ENCODE peak calls at places on chromosome 14, in eight cellular contexts. I, S, M, B, V, O, E and T are unnamed samples.

GRCh38 chr14:105931808-105932483 is 405.6 kb downstream of the TMEM121 start:
- DNase-seq in O (no peak), I (no peak), S (peak), M (no peak), E (no peak), V (no peak), B (peak), T (no peak)

GRCh38 chr14:33676135-33676566 is 274.7 kb downstream of the EGLN3 start:
- DNase-seq in S (peak), V (no peak), B (peak), M (peak), I (no peak), E (peak), O (peak), T (peak)

GRCh38 chr14:34911209-34912150 is 36.3 kb upstream of the BAZ1A start:
- DNase-seq in S (no peak), B (no peak), I (peak), O (peak), M (peak), E (no peak), V (peak), T (peak)

GRCh38 chr14:99899578-99900178 is 106.5 kb downstream of the EML1 start:
- DNase-seq in E (no peak), B (no peak), O (peak), I (peak), V (peak), M (peak), S (no peak), T (peak)

GRCh38 chr14:56801920-56802319 is 8.4 kb downstream of the OTX2 start:
- DNase-seq in E (no peak), I (no peak), S (no peak), M (no peak), O (no peak), B (no peak), V (no peak), T (no peak)

GRCh38 chr14:70378687-70379086 is 19.2 kb upstream of the COX16 start:
- DNase-seq in I (no peak), V (no peak), E (no peak), O (no peak), B (no peak), M (no peak), S (no peak), T (no peak)

GRCh38 chr14:99270491-99271287 is 1.3 kb downstream of the BCL11B start:
- DNase-seq in V (no peak), M (no peak), I (no peak), O (no peak), E (peak), B (no peak), S (no peak), T (no peak)

GRCh38 chr14:99891900-99892299 is 98.7 kb downstream of the EML1 start:
- DNase-seq in M (no peak), I (no peak), V (no peak), B (no peak), O (no peak), E (no peak), S (no peak), T (no peak)

GRCh38 chr14:85247071-85247470 is 282.9 kb upstream of the FLRT2 start:
- DNase-seq in V (no peak), S (no peak), M (no peak), I (no peak), O (no peak), E (no peak), B (no peak), T (no peak)

GRCh38 chr14:50954811-50955372 is 10.6 kb upstream of the PYGL start:
- DNase-seq in S (peak), V (peak), E (no peak), M (peak), I (peak), O (peak), B (no peak), T (peak)

GRCh38 chr14:102500190-102500661 is 9.3 kb downstream of the ANKRD9 start:
- DNase-seq in B (peak), V (peak), O (peak), M (peak), S (no peak), I (peak), E (no peak), T (peak)

GRCh38 chr14:65356327-65356836 is 56.1 kb upstream of the FUT8 start:
- DNase-seq in M (peak), B (no peak), O (peak), I (peak), S (peak), V (peak), E (no peak), T (peak)

GRCh38 chr14:77409131-77409533 is 14.2 kb downstream of the NOXRED1 start:
- DNase-seq in S (no peak), B (no peak), M (peak), E (no peak), O (peak), I (no peak), V (no peak), T (peak)

GRCh38 chr14:64641760-64642159 is 62.5 kb upstream of the PLEKHG3 start:
- DNase-seq in V (no peak), B (no peak), I (no peak), E (no peak), S (no peak), M (no peak), O (no peak), T (no peak)

GRCh38 chr14:79280400-79280670 is 931.0 kb downstream of the DIO2 start:
- DNase-seq in V (no peak), E (no peak), O (no peak), M (no peak), S (no peak), I (no peak), B (no peak), T (no peak)

GRCh38 chr14:79279645-79280399 is 931.5 kb downstream of the DIO2 start:
- DNase-seq in B (no peak), O (no peak), S (no peak), I (no peak), M (peak), V (no peak), E (no peak), T (no peak)

GRCh38 chr14:79275367-79275655 is 936.0 kb downstream of the DIO2 start:
- DNase-seq in S (no peak), I (no peak), V (no peak), B (no peak), M (no peak), E (no peak), O (no peak), T (no peak)

GRCh38 chr14:79278798-79279644 is 932.3 kb downstream of the DIO2 start:
- DNase-seq in B (peak), O (peak), S (peak), M (peak), E (no peak), I (peak), V (peak), T (peak)

GRCh38 chr14:79278286-79278797 is 933.0 kb downstream of the DIO2 start:
- DNase-seq in B (peak), S (no peak), O (no peak), E (no peak), M (no peak), I (no peak), V (no peak), T (no peak)
- H3K4me3 ChIP-seq in B (peak), S (peak), O (peak), E (no peak), M (peak), I (peak), V (peak), T (peak)

GRCh38 chr14:60363275-60363674 is 114.3 kb downstream of the PPM1A start:
- DNase-seq in O (no peak), E (no peak), I (no peak), B (no peak), S (no peak), M (no peak), V (no peak), T (no peak)
- H3K4me3 ChIP-seq in O (no peak), E (no peak), I (no peak), B (no peak), S (no peak), M (no peak), V (no peak), T (no peak)

DNA sequence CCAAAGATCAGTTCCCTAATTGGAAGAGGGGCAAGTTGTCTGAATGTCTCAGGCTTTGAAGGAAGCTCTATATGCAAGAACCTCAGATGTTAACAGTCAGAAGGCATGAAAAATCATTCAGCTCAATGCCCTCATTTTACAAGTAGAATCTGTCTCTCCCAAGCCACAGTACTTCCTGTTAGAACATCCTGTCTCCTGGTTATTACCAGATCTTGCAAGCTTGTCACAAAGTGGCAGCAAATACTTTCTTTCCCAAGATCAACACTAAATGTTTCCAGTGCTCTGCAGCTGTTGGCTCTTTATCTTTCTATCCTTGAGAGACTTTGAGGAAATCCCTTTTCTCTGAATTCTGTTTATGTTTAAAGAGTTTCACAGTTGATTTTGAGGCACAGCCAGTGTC is 235.5 kb downstream of the AKAP6 start:
- DNase-seq in O (peak), M (peak), E (peak), V (peak), S (no peak), I (no peak), B (no peak), T (peak)
- H3K4me3 ChIP-seq in O (no peak), M (no peak), E (no peak), V (no peak), S (no peak), I (no peak), B (no peak), T (no peak)

GRCh38 chr14:52220924-52221802 is 46.3 kb upstream of the PTGDR start:
- DNase-seq in B (no peak), I (no peak), V (no peak), O (no peak), M (peak), S (no peak), E (peak), T (no peak)
- H3K4me3 ChIP-seq in B (peak), I (no peak), V (no peak), O (no peak), M (no peak), S (no peak), E (peak), T (no peak)

GRCh38 chr14:58987601-58988000 is 200.9 kb upstream of the DAAM1 start:
- DNase-seq in B (no peak), O (no peak), I (no peak), E (no peak), M (no peak), S (no peak), V (no peak), T (no peak)

GRCh38 chr14:58994130-58994529 is 194.3 kb upstream of the DAAM1 start:
- DNase-seq in E (no peak), S (no peak), O (no peak), M (no peak), I (no peak), B (no peak), V (no peak), T (no peak)

GRCh38 chr14:58992935-58993334 is 195.5 kb upstream of the DAAM1 start:
- DNase-seq in M (no peak), I (no peak), B (no peak), V (no peak), E (no peak), O (peak), S (no peak), T (no peak)
- H3K4me3 ChIP-seq in M (no peak), I (no peak), B (no peak), V (no peak), E (no peak), O (no peak), S (no peak), T (no peak)

DNA sequence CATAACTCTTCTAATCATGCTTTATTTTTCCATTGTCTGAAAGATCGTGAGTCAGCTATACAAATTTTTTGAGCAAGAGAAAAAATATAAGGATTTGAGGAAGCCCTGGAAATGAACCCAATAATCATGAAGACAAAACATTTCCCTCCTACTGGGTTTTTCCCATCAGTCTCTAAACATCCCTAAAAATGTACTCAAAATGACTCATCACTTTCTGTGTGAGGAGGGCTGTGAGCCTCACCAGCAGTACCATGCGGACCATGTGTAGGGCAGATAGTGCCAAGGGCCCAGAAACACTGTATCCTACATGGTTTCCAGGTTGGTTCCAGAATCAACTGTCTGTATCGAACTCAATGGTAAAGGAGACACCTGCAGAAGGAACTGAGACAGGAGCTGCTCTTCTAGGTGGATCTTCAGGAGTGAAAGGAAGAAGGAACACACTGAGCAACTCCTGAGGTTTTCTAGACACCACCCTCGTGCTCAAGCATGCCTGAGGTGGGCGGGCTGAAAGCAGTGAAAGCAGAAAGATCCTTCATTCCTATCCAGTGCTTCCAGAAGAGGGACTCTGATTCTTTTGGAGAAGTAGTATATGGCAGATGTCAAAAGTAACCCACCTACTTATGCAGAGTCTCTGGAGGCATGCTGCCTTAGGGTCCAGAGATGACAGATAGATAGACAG is 48.6 kb upstream of the RHOJ start:
- DNase-seq in O (peak), I (peak), V (no peak), B (no peak), M (peak), E (no peak), S (no peak), T (peak)
- H3K4me3 ChIP-seq in O (no peak), I (no peak), V (no peak), B (no peak), M (no peak), E (no peak), S (no peak), T (no peak)

GRCh38 chr14:93939304-93940229 is 12.4 kb downstream of the FAM181A start:
- DNase-seq in B (peak), I (no peak), S (peak), O (peak), M (peak), E (no peak), V (peak), T (peak)
- H3K4me3 ChIP-seq in B (no peak), I (peak), S (peak), O (peak), M (no peak), E (no peak), V (no peak), T (no peak)